ENCODE peak calls at places on chromosomes 3 and 15, in ten cellular contexts. D is HEK293T; F is amygdala; Z is stimulated activated CD4-positive, alpha-beta T cell treated with anti-CD3 and anti-CD28 coated beads, Interleukin-2, amount 100 ng/mL, for 24 hours; J is activated T-cell treated with anti-CD3 and anti-CD28 coated beads for 24 hours; E is HCEC 1CT; H is renal cortical epithelial cell; K is PC-3; M is SW480; C is hippocampal formation. T is an unnamed sample.

GRCh38 chr3:27485853-27486252 is 1.7 kb upstream of the SLC4A7 start:
- DNase-seq in C (no peak), H (no peak), E (no peak), M (peak; percentile 15), F (no peak), J (no peak), D (no peak), Z (no peak), K (peak; percentile 57), T (no peak)

GRCh38 chr3:9649791-9650521 is 651 bp downstream of the MTMR14 start:
- DNase-seq in F (no peak), E (no peak), C (no peak), J (no peak), H (no peak), D (no peak), Z (no peak), M (no peak), K (no peak), T (no peak)

GRCh38 chr3:126129408-126129891 is 45.5 kb upstream of the SLC41A3 start:
- DNase-seq in D (no peak), Z (peak; percentile 13), H (peak; percentile 82), E (peak; percentile 32), J (no peak), F (no peak), C (no peak), K (peak; percentile 81), M (no peak), T (no peak)

GRCh38 chr15:45703670-45704328 is 69.0 kb downstream of the SQOR start:
- DNase-seq in M (no peak), Z (no peak), D (no peak), H (no peak), E (no peak), C (no peak), K (no peak), F (no peak), J (no peak), T (no peak)

GRCh38 chr15:36903922-36904479 is 196.3 kb downstream of the MEIS2 start:
- DNase-seq in C (no peak), H (peak; percentile 72), F (no peak), E (no peak), J (no peak), K (no peak), M (peak; percentile 54), Z (no peak), D (no peak), T (no peak)

GRCh38 chr3:79871656-79872055 is 103.9 kb upstream of the ROBO1 start:
- DNase-seq in D (no peak), H (no peak), K (peak; percentile 47), M (no peak), J (no peak), E (no peak), C (no peak), Z (no peak), F (no peak), T (no peak)

GRCh38 chr15:31486506-31486905 is 159.9 kb downstream of the KLF13 start:
- DNase-seq in E (no peak), Z (peak; percentile 17), H (no peak), K (no peak), M (no peak), F (no peak), C (no peak), J (no peak), D (no peak), T (no peak)

GRCh38 chr3:98855811-98856400 is 45.6 kb downstream of the DCBLD2 start:
- DNase-seq in Z (no peak), E (peak; percentile 90), K (peak; percentile 86), H (peak; percentile 88), D (no peak), F (no peak), M (no peak), C (no peak), J (no peak), T (no peak)

GRCh38 chr3:173553635-173554280 is 156.2 kb downstream of the NLGN1 start:
- DNase-seq in D (peak; percentile 45), F (no peak), K (peak; percentile 61), J (no peak), C (peak; percentile 70), Z (no peak), E (peak; percentile 26), H (peak; percentile 48), M (peak; percentile 40), T (no peak)